ENCODE peak calls at places on chromosomes 11 and 22, in ten cellular contexts. B, T, L, A, I, M, G, P, F and E are unnamed samples.

GRCh38 chr22:20033045-20033706 is 12.3 kb downstream of the TANGO2 start:
- DNase-seq in P (no peak), T (no peak), B (no peak), I (no peak), F (no peak), M (no peak), A (no peak), G (no peak), L (no peak), E (no peak)

GRCh38 chr11:128496684-128497056 is 90.7 kb downstream of the ETS1 start:
- DNase-seq in M (no peak), P (no peak), T (no peak), L (no peak), I (no peak), F (peak; percentile 94), A (no peak), B (no peak), G (no peak), E (no peak)

GRCh38 chr11:91795139-91795887 is 429.3 kb upstream of the FAT3 start:
- DNase-seq in L (no peak), M (no peak), T (no peak), A (no peak), B (no peak), P (no peak), G (no peak), I (no peak), F (no peak), E (no peak)

GRCh38 chr11:1736447-1736992 is 13.9 kb downstream of the IFITM10 start:
- DNase-seq in M (no peak), F (no peak), B (peak; percentile 42), L (no peak), I (no peak), G (no peak), A (no peak), T (no peak), P (no peak), E (no peak)

GRCh38 chr11:34653851-34654490 is 33.1 kb downstream of the EHF start:
- DNase-seq in M (no peak), I (peak; percentile 70), P (peak; percentile 52), G (no peak), T (peak; percentile 92), A (no peak), F (peak; percentile 8), B (peak; percentile 100), L (no peak), E (peak; percentile 34)

GRCh38 chr11:38498721-38499120 is 1900.7 kb upstream of the RAG2 start:
- DNase-seq in B (no peak), M (no peak), P (no peak), L (no peak), F (no peak), I (no peak), A (no peak), T (no peak), G (no peak), E (no peak)

GRCh38 chr11:45025716-45026492 is 75.2 kb upstream of the TP53I11 start:
- DNase-seq in G (no peak), M (no peak), A (peak; percentile 73), L (no peak), T (no peak), P (no peak), B (no peak), I (no peak), F (peak; percentile 43), E (no peak)

GRCh38 chr11:128210148-128210940 is 377.0 kb downstream of the ETS1 start:
- DNase-seq in G (peak; percentile 29), T (peak; percentile 82), B (peak; percentile 99), M (no peak), F (no peak), L (no peak), I (no peak), P (peak; percentile 36), A (no peak), E (no peak)

GRCh38 chr11:86041975-86042378 is 26.9 kb downstream of the PICALM start:
- DNase-seq in T (peak; percentile 60), P (peak; percentile 30), A (peak; percentile 67), F (peak; percentile 89), B (peak; percentile 88), G (peak; percentile 57), L (peak; percentile 87), M (peak; percentile 15), I (no peak), E (peak; percentile 63)

GRCh38 chr11:130156108-130157022 is 3.2 kb upstream of the ST14 start:
- DNase-seq in A (no peak), I (no peak), G (no peak), T (no peak), P (peak; percentile 85), F (peak; percentile 73), M (no peak), B (no peak), L (no peak), E (no peak)

GRCh38 chr22:45757068-45757467 is 85.4 kb downstream of the ATXN10 start:
- DNase-seq in I (no peak), F (no peak), L (peak; percentile 87), B (no peak), P (no peak), G (no peak), M (no peak), T (peak; percentile 53), A (no peak), E (no peak)

GRCh38 chr11:4960877-4961276 is 5.4 kb upstream of the OR51A2 start:
- DNase-seq in P (no peak), L (no peak), B (no peak), G (no peak), A (no peak), T (no peak), M (no peak), F (no peak), I (no peak), E (no peak)

GRCh38 chr22:45503816-45504702 is 1.4 kb downstream of the FBLN1 start:
- DNase-seq in P (no peak), T (no peak), A (peak; percentile 44), B (peak; percentile 74), M (no peak), I (peak; percentile 38), L (no peak), G (no peak), F (peak; percentile 68), E (no peak)

GRCh38 chr11:2368851-2369180 is 8.3 kb upstream of the CD81 start:
- DNase-seq in T (no peak), M (no peak), I (no peak), L (no peak), G (no peak), A (no peak), P (no peak), B (no peak), F (no peak), E (no peak)

GRCh38 chr11:77115956-77116355 is 12.1 kb upstream of the MYO7A start:
- DNase-seq in M (no peak), G (no peak), F (no peak), T (no peak), A (no peak), B (no peak), L (no peak), P (no peak), I (no peak), E (no peak)

GRCh38 chr11:74269161-74269809 is 42.2 kb downstream of the P4HA3 start:
- DNase-seq in L (no peak), G (no peak), M (no peak), T (no peak), B (peak; percentile 97), P (no peak), I (no peak), F (peak; percentile 73), A (no peak), E (no peak)

GRCh38 chr11:12642040-12642439 is 32.2 kb upstream of the TEAD1 start:
- DNase-seq in T (no peak), P (no peak), M (no peak), G (no peak), B (peak; percentile 79), A (no peak), F (no peak), L (no peak), I (no peak), E (no peak)